ENCODE peak calls at places on chromosomes 2 and 18, in five cellular contexts. V is cardiac muscle cell, N is choroid plexus epithelial cell, D is ovary, L is GM06990. Y is an unnamed sample.

GRCh38 chr2:40405440-40405839 is 46.5 kb downstream of the SLC8A1 start:
- DNase-seq in V (no peak), N (no peak), D (no peak), L (no peak), Y (no peak)

GRCh38 chr2:190809876-190810525 is 70.6 kb upstream of the GLS start:
- DNase-seq in V (no peak), L (no peak), N (no peak), D (no peak), Y (no peak)

GRCh38 chr18:59867337-59868104 is 32.3 kb upstream of the PMAIP1 start:
- DNase-seq in L (no peak), D (no peak), N (no peak), V (no peak), Y (no peak)

GRCh38 chr2:119550346-119550745 is 6.1 kb downstream of the CFAP221 start:
- DNase-seq in D (no peak), V (no peak), L (no peak), N (no peak), Y (no peak)

GRCh38 chr2:47653909-47654789 is 128.8 kb upstream of the MSH6 start:
- DNase-seq in V (peak), N (peak), L (peak), D (peak), Y (no peak)

GRCh38 chr18:10927290-10927979 is 221.9 kb downstream of the PIEZO2 start:
- DNase-seq in N (peak), D (peak), L (peak), V (peak), Y (no peak)

GRCh38 chr2:15755528-15755927 is 163.9 kb downstream of the DDX1 start:
- DNase-seq in N (no peak), V (no peak), L (no peak), D (no peak), Y (no peak)

GRCh38 chr2:45069711-45070664 is 60.7 kb upstream of the SIX2 start:
- DNase-seq in V (no peak), D (no peak), N (peak), L (no peak), Y (no peak)

GRCh38 chr2:240782221-240782885 is 37.7 kb downstream of the KIF1A start:
- DNase-seq in N (no peak), D (no peak), V (no peak), L (no peak), Y (no peak)

GRCh38 chr2:157468931-157469708 is 25.2 kb upstream of the CYTIP start:
- DNase-seq in N (peak), V (peak), D (no peak), L (peak), Y (peak)

GRCh38 chr2:201807452-201807980 is 1.2 kb downstream of the CDK15 start:
- DNase-seq in D (peak), L (no peak), N (peak), V (peak), Y (no peak)

GRCh38 chr2:157247068-157247407 is 10.5 kb upstream of the GALNT5 start:
- DNase-seq in D (no peak), L (no peak), V (no peak), N (no peak), Y (no peak)

GRCh38 chr2:96143231-96143847 is 1.9 kb downstream of the DUSP2 start:
- DNase-seq in D (no peak), N (no peak), L (no peak), V (no peak), Y (no peak)

GRCh38 chr18:11808001-11808855 is 43.0 kb upstream of the CHMP1B start:
- DNase-seq in N (peak), L (no peak), V (peak), D (no peak), Y (no peak)

GRCh38 chr18:54607213-54607934 is 16.3 kb downstream of the DYNAP start:
- DNase-seq in D (no peak), N (peak), L (no peak), V (peak), Y (no peak)

GRCh38 chr2:74390601-74391000 is 10.5 kb upstream of the DCTN1 start:
- DNase-seq in D (no peak), N (no peak), L (no peak), V (no peak), Y (no peak)

GRCh38 chr2:105812180-105813044 is 67.7 kb downstream of the NCK2 start:
- DNase-seq in L (peak), V (peak), N (peak), D (peak), Y (peak)

GRCh38 chr2:227404575-227404974 is 16.8 kb upstream of the SCYGR1 start:
- DNase-seq in N (no peak), D (no peak), V (no peak), L (no peak), Y (no peak)

GRCh38 chr2:102662861-102663260 is 43.5 kb downstream of the SLC9A2 start:
- DNase-seq in D (no peak), L (no peak), N (no peak), V (no peak), Y (no peak)

GRCh38 chr18:59719533-59720325 is 22.5 kb upstream of the CCBE1 start:
- DNase-seq in N (peak), D (no peak), L (no peak), V (peak), Y (no peak)

GRCh38 chr2:66024396-66024795 is 410.5 kb upstream of the MEIS1 start:
- DNase-seq in N (no peak), V (no peak), D (no peak), L (no peak), Y (no peak)

GRCh38 chr2:64516651-64517510 is 7.2 kb upstream of the AFTPH start:
- DNase-seq in L (no peak), N (no peak), V (no peak), D (no peak), Y (no peak)

GRCh38 chr18:7147399-7147798 is 29.8 kb upstream of the LAMA1 start:
- DNase-seq in L (no peak), V (peak), N (no peak), D (no peak), Y (no peak)

GRCh38 chr2:235859651-235860050 is 308.5 kb downstream of the GBX2 start:
- DNase-seq in N (peak), V (peak), L (no peak), D (peak), Y (no peak)

GRCh38 chr2:42926438-42927333 is 134.3 kb upstream of the HAAO start:
- DNase-seq in L (no peak), D (peak), V (no peak), N (no peak), Y (no peak)

GRCh38 chr2:185417111-185417510 is 321.5 kb upstream of the FSIP2 start:
- DNase-seq in V (no peak), D (no peak), L (no peak), N (peak), Y (no peak)

GRCh38 chr18:51614967-51615571 is 417.6 kb upstream of the MEX3C start:
- DNase-seq in N (peak), V (peak), L (no peak), D (peak), Y (no peak)

GRCh38 chr2:233100192-233100998 is 40.3 kb downstream of the INPP5D start:
- DNase-seq in V (no peak), L (peak), D (no peak), N (no peak), Y (peak)

GRCh38 chr2:43217228-43218220 is 8.9 kb downstream of the ZFP36L2 start:
- DNase-seq in D (peak), V (no peak), L (no peak), N (peak), Y (no peak)

GRCh38 chr2:73009177-73009839 is 62.2 kb downstream of the SFXN5 start:
- DNase-seq in V (no peak), N (no peak), D (no peak), L (no peak), Y (no peak)

GRCh38 chr2:192267484-192267883 is 72.8 kb upstream of the TMEFF2 start:
- DNase-seq in V (peak), L (no peak), D (no peak), N (peak), Y (no peak)

GRCh38 chr2:8536686-8537571 is 144.9 kb upstream of the ID2 start:
- DNase-seq in N (no peak), D (no peak), L (no peak), V (peak), Y (no peak)

GRCh38 chr18:26227051-26227672 is 917 bp downstream of the TAF4B start:
- DNase-seq in N (peak), D (no peak), L (peak), V (peak), Y (no peak)

GRCh38 chr2:175709248-175709647 is 292.8 kb downstream of the LNPK start:
- DNase-seq in L (no peak), D (no peak), N (no peak), V (no peak), Y (no peak)

GRCh38 chr18:63677490-63678225 is 16.0 kb upstream of the SERPINB3 start:
- DNase-seq in V (peak), L (no peak), D (no peak), N (peak), Y (no peak)

DNA sequence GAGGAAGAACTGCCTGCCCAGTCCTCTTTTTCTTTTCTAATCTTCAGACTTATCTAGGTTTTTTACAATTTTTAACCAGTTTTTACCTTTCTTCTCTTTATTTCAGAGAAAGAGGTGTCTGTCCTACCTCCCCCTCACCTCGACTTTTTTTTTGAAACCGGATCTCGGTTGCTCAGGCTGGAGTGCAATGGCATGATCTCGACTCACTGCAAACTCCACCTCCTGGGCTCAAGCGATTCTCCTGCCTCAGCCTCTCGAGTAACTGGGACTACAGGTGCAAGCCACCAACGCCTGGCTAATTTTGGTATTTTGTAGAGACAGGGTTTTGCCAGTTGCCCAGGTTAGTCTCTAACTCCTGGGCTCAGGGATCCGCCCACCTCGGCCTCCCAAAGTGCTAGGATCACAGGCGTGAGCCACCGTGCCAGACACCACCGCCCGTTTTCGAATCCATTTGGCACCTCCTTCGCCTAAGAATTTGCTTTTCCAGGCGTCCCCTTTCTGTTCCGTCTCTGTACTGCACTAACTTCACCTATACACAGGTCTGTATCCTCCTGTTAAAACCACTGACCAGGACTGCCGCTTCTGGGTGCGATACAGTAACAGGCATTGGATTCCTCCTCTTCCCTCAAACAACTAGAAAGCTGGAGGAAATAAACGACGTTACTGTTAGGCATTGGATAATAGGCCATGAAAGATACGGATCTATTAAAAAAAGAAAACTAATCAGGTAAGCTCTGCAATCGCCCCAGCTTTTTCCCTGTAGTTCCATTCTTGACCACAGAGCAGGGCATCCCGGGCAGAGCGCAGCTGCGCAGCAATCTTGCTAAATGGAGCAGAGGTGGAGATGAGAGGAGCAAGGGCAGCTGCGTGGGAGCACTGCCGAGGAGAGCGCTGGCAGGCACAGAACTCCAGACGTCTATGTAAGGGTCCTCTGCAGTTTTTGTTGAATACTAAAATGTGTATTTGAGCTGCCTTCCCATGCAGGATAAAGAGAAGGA is 69.9 kb downstream of the ZC3H6 start:
- DNase-seq in N (no peak), V (no peak), D (no peak), L (no peak), Y (no peak)
- TF ChIP-seq CTCF in N (peak), V (no peak), D (no peak), L (no peak), Y (no peak)

GRCh38 chr18:75694292-75694691 is 266.8 kb upstream of the SMIM21 start:
- DNase-seq in V (no peak), N (no peak), L (no peak), D (no peak), Y (no peak)

GRCh38 chr18:75687626-75688025 is 260.1 kb upstream of the SMIM21 start:
- DNase-seq in N (no peak), V (no peak), L (no peak), D (no peak), Y (no peak)

DNA sequence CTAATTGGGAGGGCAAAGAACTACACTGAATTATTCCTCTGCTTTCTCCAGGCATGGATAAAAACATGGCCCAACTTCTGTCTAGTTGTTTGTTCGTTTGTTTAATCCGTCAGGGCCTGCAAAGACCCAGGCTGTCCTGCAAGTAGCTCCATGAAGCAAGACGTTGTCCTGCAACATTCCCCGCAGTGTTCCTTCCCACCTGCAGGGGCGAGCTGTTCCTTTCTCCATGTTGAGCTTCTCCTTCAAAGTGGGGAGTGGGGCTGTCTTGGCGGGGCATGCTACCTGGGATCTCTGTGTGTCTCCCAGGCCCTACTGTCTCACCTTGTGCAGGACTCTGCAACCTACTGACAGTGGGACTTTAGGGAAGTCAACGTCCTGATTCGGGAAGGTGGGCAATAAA is 264.0 kb upstream of the SMIM21 start:
- DNase-seq in L (no peak), N (no peak), V (no peak), D (no peak), Y (no peak)
- TF ChIP-seq CTCF in L (no peak), N (no peak), V (no peak), D (no peak), Y (no peak)

GRCh38 chr2:1986166-1986565 is 241.9 kb upstream of the PXDN start:
- DNase-seq in L (no peak), N (no peak), D (no peak), V (no peak), Y (no peak)
- TF ChIP-seq CTCF in L (no peak), N (no peak), D (no peak), V (no peak), Y (no peak)

GRCh38 chr2:170973492-170974303 is 44.6 kb downstream of the GORASP2 start:
- DNase-seq in V (peak), L (peak), N (peak), D (peak), Y (peak)
- TF ChIP-seq CTCF in V (peak), L (peak), N (peak), D (peak), Y (peak)

GRCh38 chr18:57281519-57281918 is 70.8 kb upstream of the ST8SIA3 start:
- DNase-seq in N (no peak), V (no peak), D (no peak), L (no peak), Y (no peak)
- TF ChIP-seq CTCF in N (no peak), V (no peak), D (no peak), L (no peak), Y (no peak)

GRCh38 chr2:129827251-129827894 is 152.1 kb upstream of the RAB6C start:
- DNase-seq in L (no peak), D (no peak), N (no peak), V (no peak), Y (no peak)
- TF ChIP-seq CTCF in L (no peak), D (no peak), N (no peak), V (no peak), Y (no peak)

GRCh38 chr18:58462975-58463374 is 165.9 kb downstream of the ALPK2 start:
- DNase-seq in D (no peak), L (no peak), N (no peak), V (no peak), Y (no peak)
- TF ChIP-seq CTCF in D (no peak), L (no peak), N (no peak), V (no peak), Y (no peak)

DNA sequence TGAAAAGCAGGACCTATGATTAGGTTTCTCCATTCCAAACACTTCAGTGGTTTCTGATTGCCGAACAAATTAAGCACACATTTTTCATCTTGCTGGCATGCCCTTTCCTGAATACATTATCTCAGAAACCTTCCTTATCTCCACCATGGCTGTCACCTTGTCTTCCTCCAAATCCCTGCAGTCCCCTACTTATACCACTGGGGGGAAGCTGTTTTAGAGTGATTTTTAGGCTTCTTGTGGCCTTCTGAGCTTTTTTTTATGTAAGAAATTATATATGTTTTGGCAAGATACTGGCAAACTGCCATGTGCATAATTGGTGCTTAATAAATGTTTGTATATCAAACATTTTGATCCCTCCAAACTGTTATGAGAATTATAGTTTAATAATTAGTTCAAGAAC is 229.2 kb downstream of the MYT1L start:
- DNase-seq in V (no peak), N (peak), D (no peak), L (no peak), Y (no peak)
- TF ChIP-seq CTCF in V (no peak), N (peak), D (no peak), L (no peak), Y (no peak)